ENCODE peak calls at places on chromosomes 5 and 9, in five cellular contexts. D is psoas muscle, N is upper lobe of right lung, A is pancreas, F is tibial nerve. T is an unnamed sample.

GRCh38 chr5:95709967-95710650 is 21.0 kb upstream of the RHOBTB3 start:
- DNase-seq in N (no peak), A (peak; percentile 79), D (peak; percentile 40), F (peak; percentile 37), T (no peak)

GRCh38 chr5:141560725-141561483 is 57.9 kb downstream of the DIAPH1 start:
- DNase-seq in D (peak; percentile 76), F (peak; percentile 94), A (peak; percentile 88), N (peak; percentile 71), T (no peak)

GRCh38 chr5:58273705-58274104 is 186.2 kb downstream of the PLK2 start:
- DNase-seq in A (no peak), N (no peak), F (no peak), D (no peak), T (no peak)

GRCh38 chr5:123810253-123810652 is 298.3 kb downstream of the CSNK1G3 start:
- DNase-seq in A (no peak), F (peak; percentile 8), N (no peak), D (no peak), T (no peak)

GRCh38 chr9:132243156-132244074 is 81.6 kb downstream of the NTNG2 start:
- DNase-seq in D (no peak), N (peak; percentile 60), A (peak; percentile 71), F (no peak), T (no peak)

GRCh38 chr5:16894236-16895057 is 41.6 kb downstream of the MYO10 start:
- DNase-seq in D (no peak), F (no peak), A (peak; percentile 62), N (no peak), T (no peak)

GRCh38 chr9:4106744-4107143 is 193.1 kb downstream of the GLIS3 start:
- DNase-seq in D (no peak), N (no peak), F (no peak), A (no peak), T (no peak)

GRCh38 chr9:94912700-94913249 is 186.3 kb downstream of the AOPEP start:
- DNase-seq in D (no peak), A (no peak), F (no peak), N (no peak), T (peak; percentile 10)

GRCh38 chr5:72300590-72301339 is 19.3 kb downstream of the MRPS27 start:
- DNase-seq in F (no peak), N (no peak), A (no peak), D (no peak), T (no peak)

GRCh38 chr5:133996683-133997252 is 8.0 kb downstream of the VDAC1 start:
- DNase-seq in D (no peak), A (no peak), F (no peak), N (no peak), T (no peak)

GRCh38 chr9:96564217-96564616 is 55.4 kb downstream of the CDC14B start:
- DNase-seq in D (no peak), A (no peak), N (no peak), F (no peak), T (no peak)

GRCh38 chr5:128532776-128533175 is 5.3 kb downstream of the FBN2 start:
- DNase-seq in N (no peak), D (no peak), A (no peak), F (no peak), T (no peak)

GRCh38 chr5:130773813-130774212 is 391.2 kb downstream of the HINT1 start:
- DNase-seq in N (no peak), D (no peak), A (no peak), F (no peak), T (no peak)

GRCh38 chr9:93232388-93232965 is 48.5 kb downstream of the WNK2 start:
- DNase-seq in N (no peak), F (no peak), A (no peak), D (no peak), T (no peak)

GRCh38 chr5:61320860-61321259 is 11.2 kb upstream of the ZSWIM6 start:
- DNase-seq in D (no peak), F (no peak), N (no peak), A (no peak), T (no peak)

GRCh38 chr9:87490225-87490624 is 7.4 kb upstream of the DAPK1 start:
- DNase-seq in F (no peak), D (no peak), N (no peak), A (no peak), T (no peak)

GRCh38 chr9:32406046-32406445 is 21.6 kb downstream of the ACO1 start:
- DNase-seq in F (no peak), D (no peak), A (no peak), N (no peak), T (no peak)

GRCh38 chr9:136107953-136108647 is 10.6 kb downstream of the TMEM250 start:
- DNase-seq in F (no peak), A (no peak), N (no peak), D (no peak), T (no peak)
- H3K27ac ChIP-seq in F (peak overlapping the region; percentile 10), A (no peak overlapping the region), N (peak overlapping the region; percentile 92), D (peak overlapping the region; percentile 31), T (peak overlapping the region; percentile 82)

DNA sequence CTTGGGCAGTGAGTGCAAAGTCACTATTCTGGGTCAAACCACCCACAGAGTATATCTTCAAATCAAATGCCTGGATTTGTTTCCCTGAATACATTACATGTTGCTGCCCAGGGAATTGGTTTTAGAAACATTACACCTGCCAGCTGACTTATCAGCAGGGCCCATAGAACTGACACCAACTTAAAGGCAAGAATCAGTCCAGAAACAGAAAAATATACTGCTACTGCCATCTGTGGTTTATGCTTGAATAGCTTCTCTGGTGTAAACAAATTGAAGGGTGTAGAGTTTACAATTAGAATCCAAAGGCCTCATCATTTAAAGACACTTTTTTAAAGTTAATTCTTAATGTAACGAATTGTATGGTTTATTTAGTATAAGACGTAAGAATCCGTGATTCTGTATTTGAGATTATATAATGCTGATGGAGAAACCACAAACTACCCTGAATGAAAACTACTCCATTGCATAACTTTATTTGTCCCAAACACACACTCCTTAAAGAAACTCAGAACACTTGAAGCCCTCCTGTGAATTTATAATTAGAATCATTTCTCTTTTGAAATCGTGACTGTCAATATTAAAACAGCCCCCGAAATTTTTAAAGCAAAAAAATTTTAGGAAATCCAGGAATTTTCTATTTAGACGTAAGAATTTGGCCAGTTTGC is 6.2 kb downstream of the NR6A1 start:
- DNase-seq in F (no peak), A (no peak), N (no peak), D (no peak), T (no peak)
- H3K4me1 ChIP-seq in F (no peaks in the 10 kb centered on the region), A (peaks cover 9% of the 10 kb centered on the region), N (peaks cover 4% of the 10 kb centered on the region), D (peaks cover 8% of the 10 kb centered on the region), T (peaks cover 5% of the 10 kb centered on the region)

GRCh38 chr5:149411738-149412519 is 32.8 kb upstream of the IL17B start:
- DNase-seq in F (no peak), A (no peak), N (peak; percentile 23), D (no peak), T (no peak)

GRCh38 chr5:149412783-149413476 is 33.8 kb upstream of the IL17B start:
- DNase-seq in N (peak; percentile 55), D (peak; percentile 36), F (no peak), A (no peak), T (no peak)

GRCh38 chr5:149409268-149409948 is 30.3 kb upstream of the IL17B start:
- DNase-seq in N (peak; percentile 22), F (no peak), D (no peak), A (no peak), T (no peak)

GRCh38 chr5:149410071-149410470 is 31.0 kb upstream of the IL17B start:
- DNase-seq in D (no peak), F (no peak), N (peak; percentile 25), A (no peak), T (no peak)

DNA sequence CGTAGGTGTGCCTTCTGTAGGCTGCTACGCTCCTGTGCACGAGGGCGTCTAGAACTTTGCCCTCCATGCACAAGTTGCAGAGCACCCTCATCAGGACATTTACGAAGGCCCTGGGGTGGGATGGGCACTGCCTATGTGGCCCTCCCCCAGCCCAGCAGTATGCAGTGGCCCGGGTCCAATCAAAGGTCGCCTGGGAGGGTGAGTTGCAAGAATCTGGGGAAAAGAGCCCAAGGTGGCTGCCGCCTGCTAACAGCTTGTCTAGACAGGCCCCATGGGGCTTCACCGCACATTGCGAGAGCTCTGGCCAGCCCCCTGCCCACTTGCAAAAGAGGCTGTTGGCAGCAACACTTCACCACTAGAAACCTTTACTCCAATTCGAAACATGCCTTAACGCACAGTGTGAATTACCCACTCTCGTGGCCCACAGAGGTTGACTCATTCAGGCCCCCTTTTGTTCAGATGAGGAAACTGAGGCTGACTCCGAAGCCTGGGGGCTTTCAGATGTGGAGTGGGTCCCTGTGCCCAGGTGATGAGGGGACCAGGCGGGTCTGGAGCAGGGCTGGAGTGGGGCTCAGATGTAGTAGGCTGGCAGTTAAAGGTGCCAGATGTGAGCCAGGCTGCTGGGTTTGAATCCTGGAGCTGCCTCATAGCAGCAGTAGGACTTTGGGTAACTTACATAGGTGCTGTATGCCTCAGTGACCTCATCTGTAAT is 31.8 kb upstream of the IL17B start:
- DNase-seq in D (no peak), F (no peak), N (peak; percentile 57), A (no peak), T (no peak)
- H3K4me3 ChIP-seq in D (peak overlapping the region; percentile 59), F (peak overlapping the region; percentile 57), N (peak overlapping the region; percentile 55), A (no peak overlapping the region), T (no peak overlapping the region)

GRCh38 chr5:138541511-138541910 is 1.5 kb downstream of the ETF1 start:
- DNase-seq in D (no peak), N (no peak), F (no peak), A (no peak), T (no peak)
- H3K27ac ChIP-seq in D (peak overlapping the region; percentile 99), N (peak overlapping the region; percentile 98), F (peak overlapping the region; percentile 97), A (no peak overlapping the region), T (peak overlapping the region; percentile 94)

GRCh38 chr5:159040181-159040580 is 59.5 kb downstream of the EBF1 start:
- DNase-seq in A (no peak), D (no peak), F (no peak), N (no peak), T (no peak)
- H3K4me1 ChIP-seq in A (no peaks in the 10 kb centered on the region), D (peaks cover 5% of the 10 kb centered on the region), F (no peaks in the 10 kb centered on the region), N (peaks cover 9% of the 10 kb centered on the region), T (no peaks in the 10 kb centered on the region)

GRCh38 chr9:123359106-123359505 is 3.1 kb downstream of the CRB2 start:
- DNase-seq in A (no peak), D (no peak), F (no peak), N (no peak), T (no peak)

GRCh38 chr9:123358181-123358894 is 2.3 kb downstream of the CRB2 start:
- DNase-seq in D (no peak), F (no peak), A (no peak), N (no peak), T (no peak)

GRCh38 chr9:123356851-123357747 is 1.1 kb downstream of the CRB2 start:
- DNase-seq in F (no peak), A (no peak), D (no peak), N (no peak), T (no peak)

GRCh38 chr9:123355761-123356520 is at the start of gene CRB2:
- DNase-seq in N (no peak), F (no peak), D (no peak), A (no peak), T (no peak)

GRCh38 chr9:123357748-123358059 is 1.7 kb downstream of the CRB2 start:
- DNase-seq in A (no peak), D (no peak), N (no peak), F (no peak), T (no peak)
- H3K4me3 ChIP-seq in A (no peak overlapping the region), D (no peak overlapping the region), N (no peak overlapping the region), F (no peak overlapping the region), T (no peak overlapping the region)

GRCh38 chr5:132277971-132278964 is 15.9 kb upstream of the SLC22A4 start:
- DNase-seq in F (no peak), A (no peak), D (no peak), N (no peak), T (no peak)
- H3K27ac ChIP-seq in F (peak overlapping the region; percentile 32), A (no peak overlapping the region), D (no peak overlapping the region), N (no peak overlapping the region), T (no peak overlapping the region)